ENCODE peak calls at places on chromosomes 13 and 19, in nine cellular contexts. One of them, this sample, is unnamed.

GRCh38 chr13:62631614-62632013 is 1216.0 kb upstream of the PCDH20 start:
- DNase-seq in HCT116: no peak
- DNase-seq in SK-N-SH: no peak
- DNase-seq in PC-3: peak
- DNase-seq in OCI-LY7: no peak
- DNase-seq in GM23248: no peak
- DNase-seq in neural progenitor cell: no peak
- DNase-seq in MM.1S: no peak
- DNase-seq in GM23338: no peak
- DNase-seq in this sample: no peak

GRCh38 chr13:30720470-30720869 is 14.9 kb upstream of the ALOX5AP start:
- DNase-seq in OCI-LY7: peak
- DNase-seq in neural progenitor cell: no peak
- DNase-seq in SK-N-SH: no peak
- DNase-seq in GM23338: no peak
- DNase-seq in GM23248: peak
- DNase-seq in HCT116: no peak
- DNase-seq in MM.1S: no peak
- DNase-seq in PC-3: no peak
- DNase-seq in this sample: no peak

GRCh38 chr13:60329221-60329983 is 67.6 kb upstream of the TDRD3 start:
- DNase-seq in SK-N-SH: peak
- DNase-seq in OCI-LY7: peak
- DNase-seq in GM23338: peak
- DNase-seq in HCT116: peak
- DNase-seq in MM.1S: peak
- DNase-seq in PC-3: peak
- DNase-seq in GM23248: peak
- DNase-seq in neural progenitor cell: peak
- DNase-seq in this sample: peak

GRCh38 chr13:101308247-101309013 is 107.9 kb downstream of the NALCN start:
- DNase-seq in neural progenitor cell: no peak
- DNase-seq in OCI-LY7: no peak
- DNase-seq in SK-N-SH: no peak
- DNase-seq in GM23248: peak
- DNase-seq in MM.1S: no peak
- DNase-seq in HCT116: no peak
- DNase-seq in GM23338: no peak
- DNase-seq in PC-3: no peak
- DNase-seq in this sample: no peak

GRCh38 chr19:8209111-8209964 is at the start of gene CERS4:
- DNase-seq in GM23248: peak
- DNase-seq in OCI-LY7: peak
- DNase-seq in HCT116: no peak
- DNase-seq in MM.1S: no peak
- DNase-seq in GM23338: peak
- DNase-seq in neural progenitor cell: peak
- DNase-seq in SK-N-SH: peak
- DNase-seq in PC-3: peak
- DNase-seq in this sample: peak

GRCh38 chr13:29964181-29964845 is 113.9 kb upstream of the UBL3 start:
- DNase-seq in HCT116: no peak
- DNase-seq in SK-N-SH: no peak
- DNase-seq in GM23248: no peak
- DNase-seq in PC-3: no peak
- DNase-seq in OCI-LY7: no peak
- DNase-seq in GM23338: peak
- DNase-seq in neural progenitor cell: no peak
- DNase-seq in MM.1S: no peak
- DNase-seq in this sample: no peak

GRCh38 chr19:10553087-10553667 is 9.5 kb downstream of the ATG4D start:
- DNase-seq in GM23338: no peak
- DNase-seq in SK-N-SH: no peak
- DNase-seq in HCT116: no peak
- DNase-seq in PC-3: no peak
- DNase-seq in neural progenitor cell: no peak
- DNase-seq in GM23248: no peak
- DNase-seq in OCI-LY7: peak
- DNase-seq in MM.1S: no peak
- DNase-seq in this sample: no peak

GRCh38 chr19:37218592-37218935 is 550 bp downstream of the ZNF383 start:
- DNase-seq in PC-3: no peak
- DNase-seq in GM23248: peak
- DNase-seq in GM23338: no peak
- DNase-seq in SK-N-SH: peak
- DNase-seq in MM.1S: no peak
- DNase-seq in HCT116: no peak
- DNase-seq in neural progenitor cell: no peak
- DNase-seq in OCI-LY7: no peak
- DNase-seq in this sample: no peak

GRCh38 chr13:112188298-112188610 is 121.3 kb downstream of the SOX1 start:
- DNase-seq in HCT116: no peak
- DNase-seq in neural progenitor cell: no peak
- DNase-seq in GM23248: no peak
- DNase-seq in GM23338: no peak
- DNase-seq in OCI-LY7: no peak
- DNase-seq in SK-N-SH: no peak
- DNase-seq in PC-3: no peak
- DNase-seq in MM.1S: no peak
- DNase-seq in this sample: no peak

GRCh38 chr13:93786846-93787245 is 560.2 kb downstream of the GPC6 start:
- DNase-seq in PC-3: no peak
- DNase-seq in OCI-LY7: no peak
- DNase-seq in SK-N-SH: peak
- DNase-seq in GM23338: no peak
- DNase-seq in HCT116: no peak
- DNase-seq in GM23248: no peak
- DNase-seq in neural progenitor cell: no peak
- DNase-seq in MM.1S: no peak
- DNase-seq in this sample: no peak

GRCh38 chr13:104584481-104584880 is 1518.3 kb upstream of the SLC10A2 start:
- DNase-seq in neural progenitor cell: no peak
- DNase-seq in HCT116: no peak
- DNase-seq in SK-N-SH: no peak
- DNase-seq in PC-3: no peak
- DNase-seq in MM.1S: no peak
- DNase-seq in OCI-LY7: no peak
- DNase-seq in GM23338: no peak
- DNase-seq in GM23248: no peak
- DNase-seq in this sample: no peak

GRCh38 chr13:39035799-39036198 is 2.1 kb downstream of the PROSER1 start:
- DNase-seq in neural progenitor cell: no peak
- DNase-seq in HCT116: no peak
- DNase-seq in OCI-LY7: no peak
- DNase-seq in MM.1S: no peak
- DNase-seq in SK-N-SH: no peak
- DNase-seq in GM23338: no peak
- DNase-seq in GM23248: peak
- DNase-seq in PC-3: no peak
- DNase-seq in this sample: no peak

GRCh38 chr13:71252191-71252704 is 614.8 kb downstream of the DACH1 start:
- DNase-seq in HCT116: no peak
- DNase-seq in PC-3: peak
- DNase-seq in MM.1S: no peak
- DNase-seq in SK-N-SH: no peak
- DNase-seq in GM23338: no peak
- DNase-seq in GM23248: no peak
- DNase-seq in OCI-LY7: no peak
- DNase-seq in neural progenitor cell: no peak
- DNase-seq in this sample: no peak

DNA sequence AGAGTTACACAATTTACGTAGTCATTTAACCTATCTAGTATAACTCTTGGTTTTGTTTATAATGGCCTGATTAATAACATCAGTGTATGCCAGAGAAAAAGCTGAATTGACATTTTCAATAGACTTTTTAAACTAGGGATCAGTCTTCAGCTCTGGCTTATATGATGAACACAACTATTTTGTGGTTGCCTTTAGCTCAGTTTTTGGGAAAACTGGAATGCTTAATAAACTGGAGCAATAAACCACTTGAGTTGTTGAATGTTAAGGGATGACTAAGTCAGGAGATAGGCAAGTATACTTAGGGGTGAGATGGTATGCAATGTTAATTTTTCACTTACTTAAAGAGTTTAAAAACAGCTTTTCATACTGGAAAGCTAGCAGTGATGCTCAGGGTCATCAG is 2.3 kb downstream of the NDFIP2 start:
- DNase-seq in GM23338: no peak
- DNase-seq in MM.1S: no peak
- DNase-seq in SK-N-SH: no peak
- DNase-seq in GM23248: peak
- DNase-seq in neural progenitor cell: no peak
- DNase-seq in PC-3: peak
- DNase-seq in OCI-LY7: no peak
- DNase-seq in HCT116: no peak
- DNase-seq in this sample: no peak
- TF ChIP-seq EZH2phosphoT487 in GM23338: no peak
- TF ChIP-seq EZH2phosphoT487 in MM.1S: no peak
- TF ChIP-seq EZH2phosphoT487 in SK-N-SH: no peak
- TF ChIP-seq EZH2phosphoT487 in GM23248: peak
- TF ChIP-seq EZH2phosphoT487 in neural progenitor cell: no peak
- TF ChIP-seq EZH2phosphoT487 in PC-3: no peak
- TF ChIP-seq EZH2phosphoT487 in OCI-LY7: no peak
- TF ChIP-seq EZH2phosphoT487 in HCT116: no peak
- TF ChIP-seq EZH2phosphoT487 in this sample: no peak

GRCh38 chr19:35754365-35755139 is 2.3 kb downstream of the HSPB6 start:
- DNase-seq in OCI-LY7: no peak
- DNase-seq in SK-N-SH: no peak
- DNase-seq in GM23338: no peak
- DNase-seq in MM.1S: no peak
- DNase-seq in PC-3: no peak
- DNase-seq in HCT116: no peak
- DNase-seq in neural progenitor cell: no peak
- DNase-seq in GM23248: no peak
- DNase-seq in this sample: no peak

GRCh38 chr19:35752746-35753350 is 4.0 kb downstream of the HSPB6 start:
- DNase-seq in MM.1S: no peak
- DNase-seq in GM23248: no peak
- DNase-seq in SK-N-SH: no peak
- DNase-seq in OCI-LY7: no peak
- DNase-seq in PC-3: no peak
- DNase-seq in HCT116: no peak
- DNase-seq in neural progenitor cell: no peak
- DNase-seq in GM23338: no peak
- DNase-seq in this sample: no peak

GRCh38 chr19:35751839-35752745 is 3.7 kb downstream of the LIN37 start:
- DNase-seq in GM23248: no peak
- DNase-seq in MM.1S: no peak
- DNase-seq in SK-N-SH: no peak
- DNase-seq in HCT116: no peak
- DNase-seq in PC-3: no peak
- DNase-seq in neural progenitor cell: no peak
- DNase-seq in GM23338: no peak
- DNase-seq in OCI-LY7: no peak
- DNase-seq in this sample: no peak

GRCh38 chr19:35755160-35755549 is 1.7 kb downstream of the HSPB6 start:
- DNase-seq in GM23248: no peak
- DNase-seq in PC-3: no peak
- DNase-seq in neural progenitor cell: no peak
- DNase-seq in OCI-LY7: no peak
- DNase-seq in MM.1S: no peak
- DNase-seq in SK-N-SH: no peak
- DNase-seq in GM23338: peak
- DNase-seq in HCT116: no peak
- DNase-seq in this sample: no peak

GRCh38 chr19:35753634-35754364 is 3.0 kb downstream of the HSPB6 start:
- DNase-seq in OCI-LY7: no peak
- DNase-seq in GM23248: no peak
- DNase-seq in HCT116: no peak
- DNase-seq in PC-3: no peak
- DNase-seq in GM23338: no peak
- DNase-seq in neural progenitor cell: no peak
- DNase-seq in MM.1S: no peak
- DNase-seq in SK-N-SH: no peak
- DNase-seq in this sample: no peak
- H3K27ac ChIP-seq in OCI-LY7: no peak
- H3K27ac ChIP-seq in GM23248: no peak
- H3K27ac ChIP-seq in HCT116: no peak
- H3K27ac ChIP-seq in PC-3: no peak
- H3K27ac ChIP-seq in GM23338: no peak
- H3K27ac ChIP-seq in neural progenitor cell: no peak
- H3K27ac ChIP-seq in MM.1S: no peak
- H3K27ac ChIP-seq in SK-N-SH: no peak
- H3K27ac ChIP-seq in this sample: no peak

DNA sequence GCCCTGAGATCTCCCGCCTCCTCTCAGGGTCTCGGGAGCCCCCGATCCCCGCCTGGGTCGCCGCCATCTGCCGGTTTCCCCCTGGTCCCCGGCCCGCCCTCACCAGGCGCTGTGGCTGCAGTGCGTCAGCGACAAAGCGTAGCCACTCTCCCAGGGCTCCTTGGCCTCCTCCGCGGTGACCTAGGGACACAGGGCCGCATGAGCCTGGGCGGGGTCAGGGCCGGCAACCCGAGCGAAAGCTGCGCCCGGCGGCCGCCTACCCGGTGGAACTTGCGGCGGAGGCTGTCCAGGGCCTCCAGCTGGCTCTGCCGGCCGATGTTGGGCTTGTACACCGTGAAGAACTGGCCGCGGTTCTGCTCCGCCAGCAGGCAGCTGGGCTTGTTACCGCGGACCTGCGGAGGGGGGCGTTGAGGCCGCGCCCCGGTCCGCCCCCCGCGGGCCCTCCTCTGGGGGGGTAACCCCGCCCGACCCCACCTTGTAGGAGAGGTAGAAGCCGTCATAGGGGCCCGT is 5.3 kb downstream of the GPX4 start:
- DNase-seq in HCT116: no peak
- DNase-seq in GM23248: peak
- DNase-seq in neural progenitor cell: no peak
- DNase-seq in PC-3: no peak
- DNase-seq in MM.1S: no peak
- DNase-seq in GM23338: no peak
- DNase-seq in OCI-LY7: no peak
- DNase-seq in SK-N-SH: no peak
- DNase-seq in this sample: no peak
- TF ChIP-seq EZH2phosphoT487 in HCT116: no peak
- TF ChIP-seq EZH2phosphoT487 in GM23248: no peak
- TF ChIP-seq EZH2phosphoT487 in neural progenitor cell: no peak
- TF ChIP-seq EZH2phosphoT487 in PC-3: no peak
- TF ChIP-seq EZH2phosphoT487 in MM.1S: no peak
- TF ChIP-seq EZH2phosphoT487 in GM23338: no peak
- TF ChIP-seq EZH2phosphoT487 in OCI-LY7: no peak
- TF ChIP-seq EZH2phosphoT487 in SK-N-SH: no peak
- TF ChIP-seq EZH2phosphoT487 in this sample: no peak

DNA sequence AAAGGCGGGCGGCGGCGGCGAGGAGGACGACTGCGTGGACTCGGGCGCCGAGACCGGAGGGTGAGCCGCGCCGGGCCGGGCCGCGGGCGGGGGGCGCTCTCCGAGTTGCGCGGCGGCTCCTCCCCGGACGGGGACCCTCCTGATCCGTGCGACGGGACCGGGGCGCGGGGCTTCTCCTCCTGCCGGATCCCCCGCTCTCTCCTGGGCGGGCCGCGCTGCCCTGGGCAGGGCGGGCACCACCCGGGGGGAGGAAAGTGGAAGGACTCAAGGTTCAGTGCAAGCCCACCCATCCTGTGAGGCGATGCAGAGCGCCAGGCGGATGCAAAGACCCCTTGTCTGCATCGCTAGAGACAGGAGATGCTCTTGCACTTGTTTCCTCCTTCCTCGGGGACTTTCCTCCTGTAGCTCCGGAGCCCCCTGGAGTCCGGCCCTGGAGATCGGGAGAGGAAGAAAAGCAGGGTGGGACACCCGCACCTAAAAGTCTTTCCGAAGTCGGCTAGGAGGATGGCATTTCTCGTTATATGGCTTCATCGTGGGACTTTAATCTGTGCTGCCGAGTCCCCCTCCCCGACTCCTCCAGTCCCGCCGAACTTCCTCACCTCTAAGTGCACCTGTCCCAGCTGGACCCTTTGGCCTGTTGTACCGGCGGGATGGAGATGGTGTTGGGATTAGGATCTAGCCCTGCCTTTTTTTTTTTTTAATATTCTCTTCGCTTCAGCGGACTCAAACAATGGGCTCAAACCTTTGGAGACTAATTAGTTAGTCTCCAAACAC is 499 bp downstream of the FAM124A start:
- DNase-seq in GM23248: peak
- DNase-seq in HCT116: no peak
- DNase-seq in MM.1S: no peak
- DNase-seq in SK-N-SH: no peak
- DNase-seq in PC-3: peak
- DNase-seq in GM23338: peak
- DNase-seq in neural progenitor cell: peak
- DNase-seq in OCI-LY7: no peak
- DNase-seq in this sample: peak
- H3K27ac ChIP-seq in GM23248: no peak
- H3K27ac ChIP-seq in HCT116: peak
- H3K27ac ChIP-seq in MM.1S: no peak
- H3K27ac ChIP-seq in SK-N-SH: no peak
- H3K27ac ChIP-seq in PC-3: no peak
- H3K27ac ChIP-seq in GM23338: peak
- H3K27ac ChIP-seq in neural progenitor cell: peak
- H3K27ac ChIP-seq in OCI-LY7: no peak
- H3K27ac ChIP-seq in this sample: no peak

This sample was measured in hepatocyte.